ENCODE peak calls at places on chromosomes 12 and 14, in eight cellular contexts. A is AG04449, L is RWPE1, V is NB4, C is endothelial cell, W is WERI-Rb-1, F is Calu3, E is AG09309. Y is an unnamed sample.
A peak's percentile ranks its signal among the peaks of the same experiment; 100 is the strongest.

GRCh38 chr12:16348435-16349131 is 1.1 kb downstream of the MGST1 start:
- DNase-seq in W (no peak), L (no peak), V (peak; percentile 26), A (no peak), F (no peak), E (no peak), C (no peak), Y (no peak)

GRCh38 chr12:80151131-80151530 is 51.8 kb downstream of the OTOGL start:
- DNase-seq in F (no peak), E (no peak), C (no peak), L (no peak), V (no peak), W (no peak), A (no peak), Y (no peak)

GRCh38 chr14:32531942-32532341 is 202.8 kb downstream of the AKAP6 start:
- DNase-seq in L (no peak), A (no peak), V (no peak), W (no peak), F (no peak), C (no peak), E (no peak), Y (no peak)

GRCh38 chr14:24392327-24393098 is 6.3 kb upstream of the NYNRIN start:
- DNase-seq in L (peak; percentile 62), F (peak; percentile 71), E (no peak), V (no peak), A (no peak), W (no peak), C (no peak), Y (no peak)

GRCh38 chr12:112116232-112117060 is 7.9 kb upstream of the NAA25 start:
- DNase-seq in L (no peak), C (peak; percentile 60), F (peak; percentile 41), E (no peak), W (peak; percentile 61), V (peak; percentile 94), A (no peak), Y (no peak)

GRCh38 chr14:35406811-35407630 is 2.5 kb upstream of the NFKBIA start:
- DNase-seq in L (peak; percentile 68), A (no peak), W (peak; percentile 21), E (no peak), C (no peak), V (peak; percentile 69), F (no peak), Y (no peak)

GRCh38 chr12:93223440-93224426 is 154.0 kb upstream of the NUDT4 start:
- DNase-seq in C (no peak), V (peak; percentile 86), F (peak; percentile 12), A (no peak), L (no peak), E (no peak), W (no peak), Y (peak; percentile 39)

GRCh38 chr12:89117448-89118034 is 234.8 kb downstream of the DUSP6 start:
- DNase-seq in F (peak; percentile 88), L (peak; percentile 62), C (peak; percentile 7), W (no peak), A (no peak), E (no peak), V (peak; percentile 43), Y (no peak)

GRCh38 chr14:99244960-99245340 is 27.0 kb downstream of the BCL11B start:
- DNase-seq in W (no peak), C (no peak), A (no peak), F (no peak), E (no peak), V (no peak), L (no peak), Y (no peak)

GRCh38 chr14:74083161-74083560 is 1.1 kb downstream of the ALDH6A1 start:
- DNase-seq in V (no peak), F (no peak), L (no peak), E (no peak), C (no peak), A (no peak), W (no peak), Y (no peak)

GRCh38 chr12:112198120-112198733 is 72.9 kb downstream of the TRAFD1 start:
- DNase-seq in L (peak; percentile 63), W (peak; percentile 77), V (peak; percentile 77), C (peak; percentile 64), F (peak; percentile 74), E (no peak), A (no peak), Y (peak; percentile 13)

GRCh38 chr12:104171785-104172563 is 34.0 kb upstream of the NFYB start:
- DNase-seq in L (no peak), E (no peak), F (no peak), V (no peak), W (no peak), C (no peak), A (no peak), Y (no peak)

GRCh38 chr12:55188974-55189556 is 31.8 kb upstream of the OR10A7 start:
- DNase-seq in A (peak; percentile 26), C (peak; percentile 67), E (peak; percentile 41), V (peak; percentile 82), W (peak; percentile 44), F (peak; percentile 71), L (peak; percentile 53), Y (peak; percentile 31)

GRCh38 chr14:31998220-31998559 is 78.9 kb upstream of the ARHGAP5 start:
- DNase-seq in W (no peak), V (no peak), C (no peak), E (no peak), F (no peak), A (no peak), L (no peak), Y (no peak)

GRCh38 chr12:48796976-48797375 is 8.1 kb upstream of the ADCY6 start:
- DNase-seq in W (no peak), V (peak; percentile 88), F (no peak), L (no peak), C (no peak), A (no peak), E (no peak), Y (no peak)

GRCh38 chr14:106841701-106842100 is 1315.3 kb downstream of the TMEM121 start:
- DNase-seq in V (no peak), F (no peak), A (no peak), L (peak; percentile 34), W (no peak), C (no peak), E (no peak), Y (no peak)

GRCh38 chr14:49970474-49971147 is 77.7 kb downstream of the ARF6 start:
- DNase-seq in E (no peak), V (no peak), L (no peak), F (peak; percentile 32), A (no peak), C (no peak), W (no peak), Y (peak; percentile 79)

GRCh38 chr12:42315108-42315507 is 10.8 kb downstream of the ZCRB1 start:
- DNase-seq in E (no peak), F (no peak), L (no peak), V (no peak), A (no peak), W (no peak), C (no peak), Y (no peak)

GRCh38 chr14:103594265-103594664 is 31.5 kb downstream of the COA8 start:
- DNase-seq in F (peak; percentile 86), E (peak; percentile 25), C (no peak), A (no peak), W (no peak), L (peak; percentile 65), V (no peak), Y (peak; percentile 69)

GRCh38 chr12:54004841-54005530 is 3.8 kb upstream of the HOXC8 start:
- DNase-seq in C (peak; percentile 56), V (no peak), L (no peak), A (no peak), W (no peak), E (no peak), F (no peak), Y (no peak)

GRCh38 chr12:113077057-113077858 is 20.7 kb downstream of the DTX1 start:
- DNase-seq in F (no peak), W (no peak), A (no peak), E (no peak), V (no peak), L (no peak), C (no peak), Y (no peak)

GRCh38 chr12:108635201-108635996 is 1.7 kb upstream of the SELPLG start:
- DNase-seq in A (no peak), V (peak; percentile 99), F (no peak), C (no peak), E (no peak), W (no peak), L (no peak), Y (no peak)
- TF ChIP-seq CTCF in A (no peak), V (no peak), F (no peak), C (no peak), E (no peak), W (no peak), L (no peak), Y (no peak)

GRCh38 chr14:82872494-82872893 is 1338.8 kb upstream of the SEL1L start:
- DNase-seq in A (no peak), W (no peak), C (no peak), V (peak; percentile 37), F (no peak), E (no peak), L (no peak), Y (no peak)
- TF ChIP-seq CTCF in A (no peak), W (peak; percentile 31), C (no peak), V (peak; percentile 44), F (no peak), E (no peak), L (no peak), Y (peak; percentile 18)

DNA sequence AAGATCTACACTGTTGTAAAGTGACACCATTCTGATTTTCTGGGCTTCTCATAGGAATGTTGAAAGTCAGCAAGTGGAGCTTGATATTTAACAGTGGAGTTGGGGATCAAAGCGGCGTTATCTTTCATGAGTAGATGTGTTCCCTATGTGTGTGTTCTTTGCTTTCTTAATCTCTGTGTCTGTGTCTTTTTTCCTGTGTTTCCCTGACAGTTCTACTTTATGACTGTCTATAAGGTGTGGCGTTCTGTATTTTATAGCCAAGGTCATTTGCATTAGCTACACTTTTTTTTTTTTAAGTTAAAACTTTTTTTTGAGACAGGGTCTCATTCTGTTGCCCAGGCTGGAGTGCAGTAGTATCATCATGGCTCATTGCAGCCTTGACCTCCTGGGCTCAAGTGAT is 24.8 kb downstream of the SYNE2 start:
- DNase-seq in F (no peak), A (no peak), V (no peak), W (no peak), E (no peak), C (no peak), L (no peak), Y (no peak)
- TF ChIP-seq CTCF in F (no peak), A (no peak), V (no peak), W (no peak), E (no peak), C (no peak), L (no peak), Y (no peak)

GRCh38 chr12:67993143-67993542 is 3.9 kb downstream of the IFNG-AS1 start:
- DNase-seq in W (no peak), C (no peak), F (no peak), V (no peak), L (no peak), E (no peak), A (no peak), Y (no peak)

GRCh38 chr12:67998379-67998778 is 9.1 kb downstream of the IFNG-AS1 start:
- DNase-seq in F (no peak), V (no peak), C (no peak), W (no peak), E (no peak), L (no peak), A (no peak), Y (no peak)

GRCh38 chr12:67991158-67991557 is 1.9 kb downstream of the IFNG-AS1 start:
- DNase-seq in E (no peak), L (no peak), C (no peak), W (no peak), A (no peak), F (no peak), V (no peak), Y (no peak)

GRCh38 chr12:67996347-67996746 is 7.1 kb downstream of the IFNG-AS1 start:
- DNase-seq in A (no peak), V (no peak), F (no peak), C (no peak), L (no peak), E (no peak), W (no peak), Y (no peak)

GRCh38 chr12:67994046-67994445 is 4.8 kb downstream of the IFNG-AS1 start:
- DNase-seq in W (no peak), E (no peak), F (no peak), L (no peak), V (no peak), C (no peak), A (no peak), Y (no peak)
- TF ChIP-seq CTCF in W (peak; percentile 18), E (no peak), F (no peak), L (no peak), V (peak; percentile 4), C (no peak), A (no peak), Y (no peak)

Y was measured in retinal pigment epithelial cell.